ENCODE peak calls at places on chromosomes 11 and 22, in nine cellular contexts. D is non-pigmented ciliary epithelial cell, L is right lobe of liver, J is pons, S is HTR-8/SVneo, B is NCI-H1930, H is left colon, F is heart left ventricle, T is AG09319. W is an unnamed sample.

GRCh38 chr11:105968021-105968697 is 53.9 kb downstream of the MSANTD4 start:
- DNase-seq in H (no peak), T (no peak), B (no peak), S (peak; percentile 6), L (no peak), D (peak; percentile 14), J (no peak), F (no peak), W (no peak)

GRCh38 chr11:9203715-9204311 is 61.3 kb downstream of the DENND5A start:
- DNase-seq in D (no peak), S (no peak), B (peak; percentile 7), T (no peak), F (no peak), L (no peak), H (no peak), J (peak; percentile 82), W (no peak)

GRCh38 chr22:19398206-19398605 is 33.3 kb downstream of the HIRA start:
- DNase-seq in T (no peak), D (no peak), J (no peak), S (no peak), F (no peak), L (no peak), B (no peak), H (no peak), W (no peak)

GRCh38 chr22:29218758-29219408 is 13.2 kb downstream of the EMID1 start:
- DNase-seq in H (no peak), D (no peak), F (no peak), B (no peak), S (no peak), J (no peak), T (no peak), L (peak; percentile 36), W (no peak)

GRCh38 chr11:45663486-45664375 is 1.7 kb downstream of the CHST1 start:
- DNase-seq in S (no peak), L (peak; percentile 42), F (no peak), B (no peak), H (no peak), D (no peak), T (no peak), J (no peak), W (no peak)

GRCh38 chr11:64312947-64313346 is 4.4 kb downstream of the TRMT112 start:
- DNase-seq in F (no peak), L (no peak), B (no peak), T (no peak), S (no peak), H (no peak), D (no peak), J (no peak), W (no peak)

GRCh38 chr11:122791836-122792235 is 46.5 kb upstream of the CRTAM start:
- DNase-seq in F (no peak), T (no peak), J (no peak), S (no peak), H (no peak), B (no peak), L (no peak), D (no peak), W (no peak)

GRCh38 chr11:68430801-68431200 is 29.8 kb upstream of the PPP6R3 start:
- DNase-seq in S (no peak), D (no peak), B (no peak), T (no peak), F (no peak), H (peak; percentile 79), J (no peak), L (peak; percentile 40), W (no peak)

GRCh38 chr22:30922151-30922611 is 46.4 kb downstream of the MORC2 start:
- DNase-seq in F (peak; percentile 69), H (peak; percentile 72), D (no peak), J (peak; percentile 30), B (peak; percentile 79), L (peak; percentile 77), S (no peak), T (no peak), W (no peak)

GRCh38 chr11:133945087-133945974 is 11.4 kb downstream of the IGSF9B start:
- DNase-seq in T (no peak), H (no peak), B (no peak), F (peak; percentile 79), S (no peak), D (no peak), J (no peak), L (no peak), W (no peak)

GRCh38 chr11:43316451-43316850 is 4.7 kb downstream of the API5 start:
- DNase-seq in H (no peak), S (peak; percentile 4), T (no peak), F (no peak), J (no peak), D (no peak), L (no peak), B (no peak), W (no peak)

GRCh38 chr11:92399702-92400101 is 175.1 kb downstream of the FAT3 start:
- DNase-seq in F (no peak), J (no peak), L (no peak), D (no peak), B (no peak), T (no peak), H (no peak), S (no peak), W (no peak)

GRCh38 chr22:41410311-41410751 is 28.6 kb downstream of the TEF start:
- DNase-seq in J (no peak), F (peak; percentile 67), D (no peak), H (peak; percentile 47), L (peak; percentile 80), B (no peak), S (no peak), T (no peak), W (no peak)

GRCh38 chr22:31800065-31800464 is 46.2 kb downstream of the DEPDC5 start:
- DNase-seq in L (no peak), H (no peak), T (no peak), F (no peak), B (no peak), D (peak; percentile 23), J (no peak), S (no peak), W (no peak)

GRCh38 chr11:79219186-79220045 is 221.4 kb downstream of the TENM4 start:
- DNase-seq in F (no peak), S (no peak), L (no peak), D (no peak), J (no peak), T (no peak), B (no peak), H (no peak), W (no peak)

GRCh38 chr11:13667795-13668101 is 720 bp upstream of the FAR1 start:
- DNase-seq in F (no peak), H (no peak), J (no peak), B (no peak), D (no peak), T (no peak), S (no peak), L (no peak), W (no peak)

GRCh38 chr11:113271551-113272245 is 42.7 kb upstream of the TTC12 start:
- DNase-seq in T (no peak), F (no peak), J (no peak), B (no peak), D (no peak), S (no peak), H (no peak), L (no peak), W (no peak)

GRCh38 chr11:8219257-8220021 is 44.2 kb downstream of the LMO1 start:
- DNase-seq in L (no peak), F (no peak), J (peak; percentile 41), D (no peak), T (peak; percentile 8), B (peak; percentile 29), H (no peak), S (peak; percentile 65), W (no peak)

GRCh38 chr11:27514558-27514957 is 8.0 kb upstream of the LIN7C start:
- DNase-seq in H (no peak), J (no peak), F (peak; percentile 64), T (no peak), L (no peak), D (no peak), S (no peak), B (no peak), W (no peak)

GRCh38 chr11:18522388-18522787 is 4.4 kb downstream of the TSG101 start:
- DNase-seq in J (no peak), H (no peak), L (no peak), S (no peak), F (no peak), T (no peak), B (no peak), D (no peak), W (no peak)

GRCh38 chr11:123483058-123483457 is 53.0 kb downstream of the GRAMD1B start:
- DNase-seq in D (no peak), B (no peak), T (no peak), J (no peak), F (no peak), S (no peak), L (no peak), H (no peak), W (no peak)

GRCh38 chr11:120917536-120918239 is 106.2 kb upstream of the TBCEL start:
- DNase-seq in L (no peak), D (no peak), H (no peak), S (no peak), B (no peak), T (no peak), F (no peak), J (no peak), W (no peak)

GRCh38 chr11:44728491-44728910 is 1.7 kb downstream of the TSPAN18 start:
- DNase-seq in S (no peak), T (no peak), J (no peak), L (no peak), D (no peak), H (no peak), B (no peak), F (peak; percentile 16), W (no peak)

GRCh38 chr11:130947889-130948288 is 31.6 kb upstream of the SNX19 start:
- DNase-seq in F (no peak), T (no peak), S (no peak), L (no peak), J (no peak), H (no peak), D (no peak), B (no peak), W (no peak)

GRCh38 chr22:23192133-23192532 is 11.8 kb downstream of the BCR start:
- DNase-seq in S (no peak), B (no peak), L (no peak), J (no peak), T (no peak), D (no peak), H (no peak), F (no peak), W (no peak)

GRCh38 chr11:34904421-34904950 is 11.7 kb downstream of the APIP start:
- DNase-seq in F (no peak), H (no peak), T (no peak), B (no peak), D (no peak), J (no peak), S (no peak), L (no peak), W (no peak)

GRCh38 chr11:64089493-64089892 is 53.8 kb downstream of the FLRT1 start:
- DNase-seq in B (no peak), D (no peak), H (no peak), L (no peak), S (no peak), J (no peak), F (no peak), T (no peak), W (no peak)

GRCh38 chr11:13384837-13385417 is 78.1 kb downstream of the BTBD10 start:
- DNase-seq in D (peak; percentile 11), J (peak; percentile 37), B (peak; percentile 2), F (no peak), L (no peak), T (peak; percentile 8), S (peak; percentile 35), H (no peak), W (no peak)

GRCh38 chr11:77205467-77206263 is 77.6 kb downstream of the MYO7A start:
- DNase-seq in F (no peak), D (no peak), B (no peak), S (no peak), L (no peak), T (no peak), J (no peak), H (no peak), W (no peak)

GRCh38 chr22:19819911-19820879 is 34.5 kb downstream of the GNB1L start:
- DNase-seq in L (no peak), H (no peak), S (no peak), T (no peak), B (no peak), F (no peak), D (no peak), J (no peak), W (peak; percentile 92)

GRCh38 chr11:10205928-10206327 is 88.1 kb downstream of the SBF2 start:
- DNase-seq in H (no peak), L (no peak), B (no peak), S (no peak), D (no peak), J (no peak), T (no peak), F (no peak), W (no peak)